ENCODE peak calls at places on chromosome 6, in seven cellular contexts. One of them, this sample, is unnamed.
A peak's percentile ranks its signal among the peaks of the same experiment; 100 is the strongest.

GRCh38 chr6:5361371-5361770 is 100.1 kb downstream of the FARS2 start:
- DNase-seq in HCT116: no peak
- DNase-seq in GM12878: no peak
- DNase-seq in suprapubic skin: no peak
- DNase-seq in GM12892: no peak
- DNase-seq in heart left ventricle: no peak
- DNase-seq in IMR-90: peak; percentile 41
- DNase-seq in this sample: no peak

GRCh38 chr6:150492507-150492906 is 107.2 kb upstream of the PLEKHG1 start:
- DNase-seq in suprapubic skin: no peak
- DNase-seq in GM12878: no peak
- DNase-seq in HCT116: peak; percentile 51
- DNase-seq in heart left ventricle: no peak
- DNase-seq in GM12892: no peak
- DNase-seq in IMR-90: no peak
- DNase-seq in this sample: no peak

GRCh38 chr6:40956871-40957270 is 82.2 kb downstream of the UNC5CL start:
- DNase-seq in HCT116: no peak
- DNase-seq in GM12878: no peak
- DNase-seq in heart left ventricle: no peak
- DNase-seq in IMR-90: peak; percentile 44
- DNase-seq in GM12892: no peak
- DNase-seq in suprapubic skin: no peak
- DNase-seq in this sample: no peak

GRCh38 chr6:169501777-169502313 is 200.0 kb downstream of the WDR27 start:
- DNase-seq in HCT116: no peak
- DNase-seq in GM12878: no peak
- DNase-seq in GM12892: no peak
- DNase-seq in IMR-90: no peak
- DNase-seq in heart left ventricle: no peak
- DNase-seq in suprapubic skin: no peak
- DNase-seq in this sample: no peak

GRCh38 chr6:167653561-167653960 is 173.2 kb upstream of the AFDN start:
- DNase-seq in GM12878: no peak
- DNase-seq in heart left ventricle: no peak
- DNase-seq in GM12892: no peak
- DNase-seq in HCT116: no peak
- DNase-seq in suprapubic skin: no peak
- DNase-seq in IMR-90: no peak
- DNase-seq in this sample: no peak

GRCh38 chr6:140744648-140745320 is 1370.3 kb upstream of the CITED2 start:
- DNase-seq in HCT116: no peak
- DNase-seq in heart left ventricle: no peak
- DNase-seq in IMR-90: peak; percentile 69
- DNase-seq in GM12892: peak; percentile 0
- DNase-seq in GM12878: no peak
- DNase-seq in suprapubic skin: no peak
- DNase-seq in this sample: no peak

GRCh38 chr6:121008553-121008952 is 325.7 kb downstream of the TBC1D32 start:
- DNase-seq in GM12892: no peak
- DNase-seq in HCT116: no peak
- DNase-seq in IMR-90: no peak
- DNase-seq in heart left ventricle: no peak
- DNase-seq in suprapubic skin: no peak
- DNase-seq in GM12878: no peak
- DNase-seq in this sample: no peak

GRCh38 chr6:90350689-90351554 is 54.3 kb upstream of the BACH2 start:
- DNase-seq in suprapubic skin: no peak
- DNase-seq in GM12892: no peak
- DNase-seq in heart left ventricle: no peak
- DNase-seq in IMR-90: peak; percentile 17
- DNase-seq in HCT116: no peak
- DNase-seq in GM12878: no peak
- DNase-seq in this sample: no peak

GRCh38 chr6:96836579-96837137 is 619 bp downstream of the GPR63 start:
- DNase-seq in IMR-90: peak; percentile 4
- DNase-seq in suprapubic skin: no peak
- DNase-seq in heart left ventricle: no peak
- DNase-seq in HCT116: no peak
- DNase-seq in GM12878: no peak
- DNase-seq in GM12892: no peak
- DNase-seq in this sample: no peak

GRCh38 chr6:152552616-152553209 is 84.4 kb downstream of the SYNE1 start:
- DNase-seq in HCT116: peak; percentile 70
- DNase-seq in IMR-90: peak; percentile 77
- DNase-seq in GM12878: peak; percentile 11
- DNase-seq in GM12892: no peak
- DNase-seq in heart left ventricle: peak; percentile 64
- DNase-seq in suprapubic skin: no peak
- DNase-seq in this sample: no peak

DNA sequence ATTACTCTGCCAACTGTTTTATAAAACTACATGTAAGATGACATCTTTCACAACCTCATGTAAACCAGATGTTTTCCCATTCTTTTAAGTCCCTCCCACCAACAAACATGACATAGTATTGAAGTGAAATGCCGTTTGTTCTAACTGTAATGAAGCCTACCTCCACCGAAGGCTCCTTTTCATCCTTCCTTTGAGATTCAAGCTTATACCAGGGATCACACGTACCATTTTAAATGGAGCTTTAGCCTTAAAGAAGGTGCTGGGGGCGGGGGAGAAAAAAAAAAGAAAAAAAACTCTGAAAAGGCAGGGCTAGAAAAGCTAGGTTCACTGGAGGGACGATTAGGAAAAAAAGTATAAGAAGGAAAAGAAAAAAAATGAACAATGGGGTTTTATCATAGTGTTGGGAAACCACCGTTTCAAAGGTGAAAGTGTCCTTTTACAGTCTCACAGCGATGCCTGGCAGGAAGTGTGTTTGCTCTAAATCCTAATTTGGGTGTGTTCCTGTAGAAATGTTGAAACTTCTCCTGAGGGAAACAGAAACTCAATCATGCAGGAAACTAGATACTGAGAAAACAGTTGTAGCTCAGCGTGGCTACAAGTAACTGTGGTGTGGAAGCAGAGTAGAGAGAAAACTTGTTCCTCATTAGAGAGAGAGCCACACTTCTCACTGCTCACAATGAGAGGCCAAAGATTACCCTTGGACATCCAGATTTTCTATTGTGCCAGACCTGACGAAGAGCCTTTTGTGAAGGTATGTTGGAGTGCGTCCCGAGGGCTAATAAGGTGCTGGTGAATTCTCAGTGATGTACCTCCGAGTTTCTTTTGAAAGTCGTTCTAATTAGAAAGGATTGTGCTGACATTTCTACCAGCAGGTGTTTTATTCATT is 37.6 kb upstream of the HINT3 start:
- DNase-seq in IMR-90: peak; percentile 90
- DNase-seq in heart left ventricle: no peak
- DNase-seq in HCT116: no peak
- DNase-seq in GM12892: no peak
- DNase-seq in GM12878: peak; percentile 93
- DNase-seq in suprapubic skin: no peak
- DNase-seq in this sample: peak; percentile 67
- TF ChIP-seq POLR2A in IMR-90: peak; percentile 74
- TF ChIP-seq POLR2A in heart left ventricle: no peak
- TF ChIP-seq POLR2A in HCT116: no peak
- TF ChIP-seq POLR2A in GM12892: peak; percentile 96
- TF ChIP-seq POLR2A in GM12878: peak; percentile 72
- TF ChIP-seq POLR2A in suprapubic skin: no peak
- TF ChIP-seq POLR2A in this sample: peak; percentile 84

GRCh38 chr6:18154507-18155272 is at the start of gene TPMT:
- DNase-seq in heart left ventricle: peak; percentile 33
- DNase-seq in IMR-90: no peak
- DNase-seq in HCT116: no peak
- DNase-seq in GM12892: no peak
- DNase-seq in suprapubic skin: peak; percentile 99
- DNase-seq in GM12878: no peak
- DNase-seq in this sample: peak; percentile 98

GRCh38 chr6:18151801-18152200 is 3.1 kb downstream of the TPMT start:
- DNase-seq in IMR-90: no peak
- DNase-seq in HCT116: no peak
- DNase-seq in heart left ventricle: no peak
- DNase-seq in GM12878: no peak
- DNase-seq in suprapubic skin: no peak
- DNase-seq in GM12892: no peak
- DNase-seq in this sample: no peak

GRCh38 chr6:18155864-18156396 is 708 bp downstream of the KDM1B start:
- DNase-seq in GM12878: peak; percentile 55
- DNase-seq in IMR-90: peak; percentile 27
- DNase-seq in heart left ventricle: peak; percentile 62
- DNase-seq in suprapubic skin: peak; percentile 84
- DNase-seq in HCT116: peak; percentile 80
- DNase-seq in GM12892: peak; percentile 44
- DNase-seq in this sample: peak; percentile 67

GRCh38 chr6:18153311-18153703 is 1.6 kb downstream of the TPMT start:
- DNase-seq in GM12878: no peak
- DNase-seq in suprapubic skin: no peak
- DNase-seq in HCT116: no peak
- DNase-seq in heart left ventricle: no peak
- DNase-seq in IMR-90: no peak
- DNase-seq in GM12892: no peak
- DNase-seq in this sample: no peak

DNA sequence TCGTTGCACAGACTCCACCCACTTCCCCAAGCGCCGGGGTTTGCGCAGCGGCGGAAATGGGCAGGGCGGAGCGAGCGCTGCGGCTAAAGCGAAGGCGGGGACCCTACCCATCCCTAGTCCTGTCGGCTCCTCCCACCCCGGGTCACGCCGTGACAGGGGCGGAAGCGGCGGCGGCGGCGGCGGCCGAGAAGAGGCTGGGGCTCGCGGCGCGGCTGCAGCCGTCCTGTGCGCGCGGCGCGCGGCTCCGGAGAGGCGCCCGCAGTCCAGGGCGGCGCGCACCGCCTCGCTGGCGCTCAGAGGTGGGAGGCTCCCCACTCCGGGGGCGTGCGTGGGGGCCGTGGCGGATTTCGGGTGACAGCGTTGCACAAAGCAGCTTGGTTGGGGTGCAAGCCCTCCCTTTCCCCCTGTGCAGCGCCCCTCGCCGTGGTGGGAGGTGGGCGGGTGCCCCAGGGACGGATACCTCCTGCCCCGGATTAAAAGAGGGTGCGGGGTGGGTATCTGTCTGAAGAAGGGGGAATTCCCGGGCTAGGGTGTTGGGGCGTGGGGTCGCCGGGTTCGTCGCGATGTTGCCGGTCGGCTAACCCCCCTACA is at the start of gene KDM1B:
- DNase-seq in GM12878: peak; percentile 86
- DNase-seq in GM12892: peak; percentile 91
- DNase-seq in heart left ventricle: peak; percentile 99
- DNase-seq in suprapubic skin: no peak
- DNase-seq in IMR-90: peak; percentile 98
- DNase-seq in HCT116: peak; percentile 94
- DNase-seq in this sample: peak; percentile 97
- TF ChIP-seq POLR2A in GM12878: peak; percentile 79
- TF ChIP-seq POLR2A in GM12892: peak; percentile 62
- TF ChIP-seq POLR2A in heart left ventricle: peak; percentile 81
- TF ChIP-seq POLR2A in suprapubic skin: peak; percentile 65
- TF ChIP-seq POLR2A in IMR-90: peak; percentile 52
- TF ChIP-seq POLR2A in HCT116: no peak
- TF ChIP-seq POLR2A in this sample: no peak

GRCh38 chr6:166382933-166383816 is at the start of gene MPC1:
- DNase-seq in GM12878: peak; percentile 81
- DNase-seq in IMR-90: peak; percentile 92
- DNase-seq in GM12892: peak; percentile 92
- DNase-seq in HCT116: peak; percentile 85
- DNase-seq in suprapubic skin: peak; percentile 96
- DNase-seq in heart left ventricle: peak; percentile 97
- DNase-seq in this sample: peak; percentile 94
- TF ChIP-seq POLR2A in GM12878: peak; percentile 88
- TF ChIP-seq POLR2A in IMR-90: no peak
- TF ChIP-seq POLR2A in GM12892: peak; percentile 81
- TF ChIP-seq POLR2A in HCT116: peak; percentile 49
- TF ChIP-seq POLR2A in suprapubic skin: no peak
- TF ChIP-seq POLR2A in heart left ventricle: peak; percentile 91
- TF ChIP-seq POLR2A in this sample: peak; percentile 34

DNA sequence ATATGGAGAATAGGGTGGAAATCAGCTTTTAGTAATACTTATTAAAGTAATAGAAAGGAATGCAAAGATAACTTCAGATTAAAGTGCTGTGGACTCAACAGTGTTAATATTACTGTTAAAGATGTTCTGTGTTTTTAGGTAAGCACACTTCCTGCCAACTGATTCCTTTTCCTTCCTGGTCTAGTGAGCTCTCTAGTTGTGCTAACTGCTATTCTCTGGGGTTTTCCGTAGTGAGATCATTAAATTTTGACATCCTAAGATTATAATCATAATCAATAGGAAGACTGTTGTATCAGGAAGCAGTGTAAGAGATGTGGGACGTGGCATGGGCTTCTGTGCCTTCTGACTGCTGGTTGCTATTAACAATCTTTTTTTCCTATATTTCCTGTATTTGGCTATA is 1.2 kb upstream of the TMEM217 start:
- DNase-seq in IMR-90: peak; percentile 50
- DNase-seq in HCT116: no peak
- DNase-seq in suprapubic skin: no peak
- DNase-seq in GM12892: no peak
- DNase-seq in heart left ventricle: no peak
- DNase-seq in GM12878: no peak
- DNase-seq in this sample: no peak
- TF ChIP-seq POLR2A in IMR-90: no peak
- TF ChIP-seq POLR2A in HCT116: no peak
- TF ChIP-seq POLR2A in suprapubic skin: no peak
- TF ChIP-seq POLR2A in GM12892: no peak
- TF ChIP-seq POLR2A in heart left ventricle: no peak
- TF ChIP-seq POLR2A in GM12878: no peak
- TF ChIP-seq POLR2A in this sample: no peak

GRCh38 chr6:39240155-39240757 is 11.0 kb upstream of the KCNK5 start:
- DNase-seq in suprapubic skin: no peak
- DNase-seq in GM12892: no peak
- DNase-seq in heart left ventricle: no peak
- DNase-seq in HCT116: no peak
- DNase-seq in IMR-90: no peak
- DNase-seq in GM12878: no peak
- DNase-seq in this sample: no peak

GRCh38 chr6:39243809-39244208 is 14.5 kb upstream of the KCNK5 start:
- DNase-seq in GM12892: no peak
- DNase-seq in HCT116: no peak
- DNase-seq in heart left ventricle: no peak
- DNase-seq in suprapubic skin: peak; percentile 86
- DNase-seq in GM12878: no peak
- DNase-seq in IMR-90: no peak
- DNase-seq in this sample: no peak

GRCh38 chr6:39236742-39237141 is 7.5 kb upstream of the KCNK5 start:
- DNase-seq in suprapubic skin: no peak
- DNase-seq in IMR-90: no peak
- DNase-seq in heart left ventricle: no peak
- DNase-seq in HCT116: no peak
- DNase-seq in GM12878: no peak
- DNase-seq in GM12892: no peak
- DNase-seq in this sample: no peak

GRCh38 chr6:39239527-39240154 is 10.4 kb upstream of the KCNK5 start:
- DNase-seq in GM12892: no peak
- DNase-seq in heart left ventricle: no peak
- DNase-seq in HCT116: no peak
- DNase-seq in suprapubic skin: no peak
- DNase-seq in IMR-90: no peak
- DNase-seq in GM12878: no peak
- DNase-seq in this sample: no peak
- TF ChIP-seq POLR2A in GM12892: no peak
- TF ChIP-seq POLR2A in heart left ventricle: no peak
- TF ChIP-seq POLR2A in HCT116: no peak
- TF ChIP-seq POLR2A in suprapubic skin: no peak
- TF ChIP-seq POLR2A in IMR-90: no peak
- TF ChIP-seq POLR2A in GM12878: no peak
- TF ChIP-seq POLR2A in this sample: no peak

This sample was measured in breast epithelium.